ENCODE peak calls at places on chromosomes 3 and 15, in seven cellular contexts. One of them, this sample, is unnamed.

GRCh38 chr3:48926425-48927392 is 8.1 kb downstream of the ARIH2 start:
- DNase-seq in lower lobe of right lung: no peak
- DNase-seq in CD8-positive, alpha-beta T cell: no peak
- DNase-seq in HCT116: no peak
- DNase-seq in AG04450: no peak
- DNase-seq in hepatocyte: peak; percentile 13
- DNase-seq in K562: no peak
- DNase-seq in this sample: no peak

GRCh38 chr3:147507638-147508286 is 98.6 kb downstream of the ZIC1 start:
- DNase-seq in lower lobe of right lung: no peak
- DNase-seq in CD8-positive, alpha-beta T cell: no peak
- DNase-seq in HCT116: no peak
- DNase-seq in AG04450: no peak
- DNase-seq in hepatocyte: no peak
- DNase-seq in K562: no peak
- DNase-seq in this sample: no peak

GRCh38 chr15:81133782-81134461 is at the start of gene CFAP161:
- DNase-seq in lower lobe of right lung: peak; percentile 80
- DNase-seq in CD8-positive, alpha-beta T cell: no peak
- DNase-seq in HCT116: peak; percentile 42
- DNase-seq in AG04450: peak; percentile 33
- DNase-seq in hepatocyte: peak; percentile 86
- DNase-seq in K562: peak; percentile 33
- DNase-seq in this sample: peak; percentile 9

GRCh38 chr15:83685864-83686263 is 31.9 kb downstream of the ADAMTSL3 start:
- DNase-seq in lower lobe of right lung: no peak
- DNase-seq in CD8-positive, alpha-beta T cell: no peak
- DNase-seq in HCT116: no peak
- DNase-seq in AG04450: no peak
- DNase-seq in hepatocyte: peak; percentile 16
- DNase-seq in K562: no peak
- DNase-seq in this sample: no peak

GRCh38 chr3:155426524-155427230 is 133.2 kb upstream of the STRIT1 start:
- DNase-seq in lower lobe of right lung: no peak
- DNase-seq in CD8-positive, alpha-beta T cell: no peak
- DNase-seq in HCT116: no peak
- DNase-seq in AG04450: no peak
- DNase-seq in hepatocyte: peak; percentile 16
- DNase-seq in K562: no peak
- DNase-seq in this sample: no peak

GRCh38 chr15:25892126-25892525 is 29.0 kb upstream of the ATP10A start:
- DNase-seq in lower lobe of right lung: no peak
- DNase-seq in CD8-positive, alpha-beta T cell: no peak
- DNase-seq in HCT116: no peak
- DNase-seq in AG04450: no peak
- DNase-seq in hepatocyte: no peak
- DNase-seq in K562: no peak
- DNase-seq in this sample: no peak

GRCh38 chr3:25967385-25967784 is 177.5 kb downstream of the OXSM start:
- DNase-seq in lower lobe of right lung: no peak
- DNase-seq in CD8-positive, alpha-beta T cell: no peak
- DNase-seq in HCT116: no peak
- DNase-seq in AG04450: no peak
- DNase-seq in hepatocyte: no peak
- DNase-seq in K562: no peak
- DNase-seq in this sample: no peak

GRCh38 chr3:54634122-54634469 is 293.8 kb downstream of the LRTM1 start:
- DNase-seq in lower lobe of right lung: no peak
- DNase-seq in CD8-positive, alpha-beta T cell: no peak
- DNase-seq in HCT116: no peak
- DNase-seq in AG04450: no peak
- DNase-seq in hepatocyte: no peak
- DNase-seq in K562: no peak
- DNase-seq in this sample: no peak

GRCh38 chr3:54917862-54918261 is 10.0 kb downstream of the LRTM1 start:
- DNase-seq in lower lobe of right lung: no peak
- DNase-seq in CD8-positive, alpha-beta T cell: no peak
- DNase-seq in HCT116: no peak
- DNase-seq in AG04450: no peak
- DNase-seq in hepatocyte: no peak
- DNase-seq in K562: no peak
- DNase-seq in this sample: no peak

GRCh38 chr15:38229700-38230099 is 22.9 kb upstream of the SPRED1 start:
- DNase-seq in lower lobe of right lung: no peak
- DNase-seq in CD8-positive, alpha-beta T cell: no peak
- DNase-seq in HCT116: no peak
- DNase-seq in AG04450: no peak
- DNase-seq in hepatocyte: no peak
- DNase-seq in K562: no peak
- DNase-seq in this sample: no peak

GRCh38 chr3:127759826-127760225 is 62.5 kb downstream of the MGLL start:
- DNase-seq in lower lobe of right lung: no peak
- DNase-seq in CD8-positive, alpha-beta T cell: no peak
- DNase-seq in HCT116: no peak
- DNase-seq in AG04450: no peak
- DNase-seq in hepatocyte: no peak
- DNase-seq in K562: no peak
- DNase-seq in this sample: no peak

GRCh38 chr15:67253517-67254237 is 784 bp downstream of the AAGAB start:
- DNase-seq in lower lobe of right lung: no peak
- DNase-seq in CD8-positive, alpha-beta T cell: no peak
- DNase-seq in HCT116: no peak
- DNase-seq in AG04450: no peak
- DNase-seq in hepatocyte: no peak
- DNase-seq in K562: no peak
- DNase-seq in this sample: no peak

GRCh38 chr3:63390831-63391230 is 112.7 kb downstream of the SYNPR start:
- DNase-seq in lower lobe of right lung: no peak
- DNase-seq in CD8-positive, alpha-beta T cell: no peak
- DNase-seq in HCT116: no peak
- DNase-seq in AG04450: no peak
- DNase-seq in hepatocyte: no peak
- DNase-seq in K562: no peak
- DNase-seq in this sample: no peak

GRCh38 chr15:23482228-23482627 is 35.2 kb upstream of the GOLGA6L2 start:
- DNase-seq in lower lobe of right lung: no peak
- DNase-seq in CD8-positive, alpha-beta T cell: no peak
- DNase-seq in HCT116: no peak
- DNase-seq in AG04450: no peak
- DNase-seq in hepatocyte: no peak
- DNase-seq in K562: no peak
- DNase-seq in this sample: no peak

GRCh38 chr3:167700046-167700445 is 34.6 kb downstream of the PDCD10 start:
- DNase-seq in lower lobe of right lung: no peak
- DNase-seq in CD8-positive, alpha-beta T cell: no peak
- DNase-seq in HCT116: no peak
- DNase-seq in AG04450: no peak
- DNase-seq in hepatocyte: no peak
- DNase-seq in K562: no peak
- DNase-seq in this sample: no peak

GRCh38 chr15:83919319-83919830 is 265.5 kb downstream of the ADAMTSL3 start:
- DNase-seq in lower lobe of right lung: no peak
- DNase-seq in CD8-positive, alpha-beta T cell: no peak
- DNase-seq in HCT116: no peak
- DNase-seq in AG04450: no peak
- DNase-seq in hepatocyte: no peak
- DNase-seq in K562: no peak
- DNase-seq in this sample: no peak

GRCh38 chr3:40192628-40193027 is 116.9 kb upstream of the EIF1B start:
- DNase-seq in lower lobe of right lung: no peak
- DNase-seq in CD8-positive, alpha-beta T cell: no peak
- DNase-seq in HCT116: no peak
- DNase-seq in AG04450: no peak
- DNase-seq in hepatocyte: no peak
- DNase-seq in K562: no peak
- DNase-seq in this sample: no peak
- H3K27ac ChIP-seq in lower lobe of right lung: no peak overlapping the region
- H3K27ac ChIP-seq in CD8-positive, alpha-beta T cell: no peak overlapping the region
- H3K27ac ChIP-seq in HCT116: no peak overlapping the region
- H3K27ac ChIP-seq in AG04450: no peak overlapping the region
- H3K27ac ChIP-seq in hepatocyte: no peak overlapping the region
- H3K27ac ChIP-seq in K562: peak overlapping the region; percentile 31
- H3K27ac ChIP-seq in this sample: no peak overlapping the region

GRCh38 chr3:126654571-126655393 is at the start of gene TXNRD3:
- DNase-seq in lower lobe of right lung: peak; percentile 89
- DNase-seq in CD8-positive, alpha-beta T cell: peak; percentile 87
- DNase-seq in HCT116: peak; percentile 42
- DNase-seq in AG04450: no peak
- DNase-seq in hepatocyte: peak; percentile 87
- DNase-seq in K562: peak; percentile 70
- DNase-seq in this sample: peak; percentile 88
- H3K27ac ChIP-seq in lower lobe of right lung: peak within 1 kb of the TSS; percentile 87
- H3K27ac ChIP-seq in CD8-positive, alpha-beta T cell: peak within 1 kb of the TSS; percentile 27
- H3K27ac ChIP-seq in HCT116: peak within 1 kb of the TSS; percentile 83
- H3K27ac ChIP-seq in AG04450: no peak within 1 kb of the TSS
- H3K27ac ChIP-seq in hepatocyte: peak within 1 kb of the TSS; percentile 89
- H3K27ac ChIP-seq in K562: peak within 1 kb of the TSS; percentile 48
- H3K27ac ChIP-seq in this sample: peak within 1 kb of the TSS; percentile 64

GRCh38 chr15:63263519-63263918 is 13.9 kb upstream of the APH1B start:
- DNase-seq in lower lobe of right lung: no peak
- DNase-seq in CD8-positive, alpha-beta T cell: no peak
- DNase-seq in HCT116: no peak
- DNase-seq in AG04450: no peak
- DNase-seq in hepatocyte: peak; percentile 30
- DNase-seq in K562: no peak
- DNase-seq in this sample: no peak

GRCh38 chr15:63258658-63259057 is 18.7 kb upstream of the APH1B start:
- DNase-seq in lower lobe of right lung: no peak
- DNase-seq in CD8-positive, alpha-beta T cell: no peak
- DNase-seq in HCT116: no peak
- DNase-seq in AG04450: no peak
- DNase-seq in hepatocyte: no peak
- DNase-seq in K562: peak; percentile 21
- DNase-seq in this sample: no peak

GRCh38 chr15:63261311-63261710 is 16.1 kb upstream of the APH1B start:
- DNase-seq in lower lobe of right lung: no peak
- DNase-seq in CD8-positive, alpha-beta T cell: no peak
- DNase-seq in HCT116: no peak
- DNase-seq in AG04450: no peak
- DNase-seq in hepatocyte: no peak
- DNase-seq in K562: no peak
- DNase-seq in this sample: no peak

GRCh38 chr15:63264685-63265302 is 12.6 kb upstream of the APH1B start:
- DNase-seq in lower lobe of right lung: no peak
- DNase-seq in CD8-positive, alpha-beta T cell: no peak
- DNase-seq in HCT116: no peak
- DNase-seq in AG04450: peak; percentile 64
- DNase-seq in hepatocyte: peak; percentile 6
- DNase-seq in K562: no peak
- DNase-seq in this sample: no peak

DNA sequence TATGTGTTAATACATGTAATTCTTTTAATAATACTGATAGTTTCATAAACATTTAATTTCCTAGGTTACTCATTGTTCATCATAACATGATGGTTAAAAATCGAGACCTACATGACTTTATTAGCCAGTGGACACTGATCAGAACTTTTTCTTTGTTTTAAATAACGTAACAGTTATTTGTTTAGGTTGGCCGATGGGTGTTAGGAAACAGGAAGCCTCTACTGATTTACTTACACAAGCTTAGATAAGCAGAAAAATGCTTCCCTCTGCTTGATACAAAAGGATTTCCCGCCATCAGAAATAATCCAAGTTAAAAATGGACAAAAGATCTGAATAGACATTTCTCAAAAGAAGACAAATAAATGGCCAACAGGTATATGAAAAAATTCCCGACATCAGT is 16.6 kb upstream of the APH1B start:
- DNase-seq in lower lobe of right lung: no peak
- DNase-seq in CD8-positive, alpha-beta T cell: no peak
- DNase-seq in HCT116: no peak
- DNase-seq in AG04450: no peak
- DNase-seq in hepatocyte: no peak
- DNase-seq in K562: no peak
- DNase-seq in this sample: no peak
- H3K27ac ChIP-seq in lower lobe of right lung: no peak overlapping the region
- H3K27ac ChIP-seq in CD8-positive, alpha-beta T cell: no peak overlapping the region
- H3K27ac ChIP-seq in HCT116: no peak overlapping the region
- H3K27ac ChIP-seq in AG04450: no peak overlapping the region
- H3K27ac ChIP-seq in hepatocyte: no peak overlapping the region
- H3K27ac ChIP-seq in K562: no peak overlapping the region
- H3K27ac ChIP-seq in this sample: no peak overlapping the region

GRCh38 chr3:129519449-129519848 is 9.0 kb upstream of the RHO start:
- DNase-seq in lower lobe of right lung: no peak
- DNase-seq in CD8-positive, alpha-beta T cell: no peak
- DNase-seq in HCT116: no peak
- DNase-seq in AG04450: no peak
- DNase-seq in hepatocyte: no peak
- DNase-seq in K562: no peak
- DNase-seq in this sample: no peak

GRCh38 chr3:129517516-129517915 is 10.9 kb upstream of the RHO start:
- DNase-seq in lower lobe of right lung: no peak
- DNase-seq in CD8-positive, alpha-beta T cell: no peak
- DNase-seq in HCT116: no peak
- DNase-seq in AG04450: no peak
- DNase-seq in hepatocyte: no peak
- DNase-seq in K562: no peak
- DNase-seq in this sample: no peak

GRCh38 chr3:129519896-129520440 is 8.5 kb upstream of the RHO start:
- DNase-seq in lower lobe of right lung: no peak
- DNase-seq in CD8-positive, alpha-beta T cell: no peak
- DNase-seq in HCT116: no peak
- DNase-seq in AG04450: no peak
- DNase-seq in hepatocyte: no peak
- DNase-seq in K562: no peak
- DNase-seq in this sample: no peak

GRCh38 chr3:129518048-129518570 is 10.3 kb upstream of the RHO start:
- DNase-seq in lower lobe of right lung: no peak
- DNase-seq in CD8-positive, alpha-beta T cell: no peak
- DNase-seq in HCT116: no peak
- DNase-seq in AG04450: no peak
- DNase-seq in hepatocyte: no peak
- DNase-seq in K562: no peak
- DNase-seq in this sample: no peak

DNA sequence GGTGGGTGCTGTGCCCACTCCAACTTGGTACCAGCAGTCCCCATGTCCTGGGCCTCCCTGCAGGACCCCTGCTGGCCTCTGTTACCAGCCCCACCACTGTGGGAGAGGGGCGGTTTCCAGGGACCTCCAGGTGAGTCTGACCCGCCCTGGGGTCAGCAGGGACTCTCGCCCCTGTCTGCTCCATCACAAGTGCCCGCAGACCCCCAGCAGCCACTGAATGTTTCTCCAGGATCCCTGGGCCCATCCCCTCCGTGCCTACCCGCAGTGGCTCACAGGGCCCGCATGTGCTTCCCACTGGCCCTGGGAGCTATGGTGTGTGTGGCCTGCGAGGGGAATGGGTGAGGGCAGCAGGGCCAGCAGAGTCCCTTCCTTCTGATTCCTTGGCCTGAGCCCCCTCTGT is 9.9 kb upstream of the RHO start:
- DNase-seq in lower lobe of right lung: no peak
- DNase-seq in CD8-positive, alpha-beta T cell: no peak
- DNase-seq in HCT116: no peak
- DNase-seq in AG04450: no peak
- DNase-seq in hepatocyte: no peak
- DNase-seq in K562: no peak
- DNase-seq in this sample: no peak
- H3K27ac ChIP-seq in lower lobe of right lung: no peak overlapping the region
- H3K27ac ChIP-seq in CD8-positive, alpha-beta T cell: no peak overlapping the region
- H3K27ac ChIP-seq in HCT116: no peak overlapping the region
- H3K27ac ChIP-seq in AG04450: no peak overlapping the region
- H3K27ac ChIP-seq in hepatocyte: no peak overlapping the region
- H3K27ac ChIP-seq in K562: no peak overlapping the region
- H3K27ac ChIP-seq in this sample: no peak overlapping the region

GRCh38 chr3:195046441-195046840 is 224.5 kb downstream of the XXYLT1 start:
- DNase-seq in lower lobe of right lung: no peak
- DNase-seq in CD8-positive, alpha-beta T cell: no peak
- DNase-seq in HCT116: no peak
- DNase-seq in AG04450: no peak
- DNase-seq in hepatocyte: no peak
- DNase-seq in K562: no peak
- DNase-seq in this sample: peak; percentile 31
- H3K27ac ChIP-seq in lower lobe of right lung: no peak overlapping the region
- H3K27ac ChIP-seq in CD8-positive, alpha-beta T cell: no peak overlapping the region
- H3K27ac ChIP-seq in HCT116: no peak overlapping the region
- H3K27ac ChIP-seq in AG04450: no peak overlapping the region
- H3K27ac ChIP-seq in hepatocyte: no peak overlapping the region
- H3K27ac ChIP-seq in K562: no peak overlapping the region
- H3K27ac ChIP-seq in this sample: no peak overlapping the region